ENCODE peak calls at places on chromosomes 7 and 10, in nine cellular contexts. N, P, R, Y, W, L, D, J and U are unnamed samples.

GRCh38 chr10:118002581-118002980 is 44.2 kb downstream of the RAB11FIP2 start:
- DNase-seq in N (no peak), P (no peak), R (no peak), Y (no peak), W (no peak), L (peak), D (peak), J (no peak), U (no peak)

GRCh38 chr10:113746188-113746950 is 5.1 kb upstream of the PLEKHS1 start:
- DNase-seq in N (no peak), P (no peak), R (no peak), Y (no peak), W (no peak), L (peak), D (no peak), J (no peak), U (no peak)

GRCh38 chr7:20408467-20408826 is 77.7 kb downstream of the ITGB8 start:
- DNase-seq in N (no peak), P (no peak), R (peak), Y (no peak), W (no peak), L (peak), D (peak), J (no peak), U (no peak)

GRCh38 chr10:55263327-55263726 is 462.3 kb upstream of the PCDH15 start:
- DNase-seq in N (no peak), P (no peak), R (no peak), Y (no peak), W (no peak), L (no peak), D (no peak), J (no peak), U (no peak)

GRCh38 chr7:6035165-6035564 is 4.0 kb downstream of the ANKRD61 start:
- DNase-seq in N (no peak), P (no peak), R (no peak), Y (no peak), W (no peak), L (no peak), D (no peak), J (no peak), U (no peak)

GRCh38 chr10:37975407-37975991 is 948 bp downstream of the ZNF25 start:
- DNase-seq in N (peak), P (no peak), R (no peak), Y (no peak), W (no peak), L (peak), D (no peak), J (peak), U (no peak)

GRCh38 chr7:27156508-27156898 is at the start of gene HOXA7:
- DNase-seq in N (no peak), P (peak), R (no peak), Y (peak), W (peak), L (peak), D (no peak), J (peak), U (peak)

GRCh38 chr7:19116121-19117080 is 1.0 kb downstream of the TWIST1 start:
- DNase-seq in N (peak), P (peak), R (peak), Y (peak), W (peak), L (peak), D (no peak), J (no peak), U (no peak)

GRCh38 chr10:69321865-69322264 is 43.6 kb downstream of the HK1 start:
- DNase-seq in N (no peak), P (no peak), R (no peak), Y (no peak), W (no peak), L (peak), D (no peak), J (no peak), U (no peak)

GRCh38 chr7:106679153-106679931 is 18.4 kb upstream of the CCDC71L start:
- DNase-seq in N (no peak), P (no peak), R (no peak), Y (no peak), W (no peak), L (peak), D (no peak), J (no peak), U (no peak)

GRCh38 chr10:89206402-89207180 is 526 bp downstream of the CH25H start:
- DNase-seq in N (no peak), P (peak), R (no peak), Y (no peak), W (peak), L (peak), D (no peak), J (no peak), U (no peak)

GRCh38 chr7:104111294-104111693 is 96.5 kb downstream of the ORC5 start:
- DNase-seq in N (no peak), P (no peak), R (no peak), Y (no peak), W (no peak), L (no peak), D (no peak), J (no peak), U (no peak)

GRCh38 chr7:50069613-50070012 is 23.4 kb downstream of the ZPBP start:
- DNase-seq in N (peak), P (no peak), R (no peak), Y (no peak), W (peak), L (no peak), D (no peak), J (no peak), U (no peak)

GRCh38 chr7:157347217-157347904 is 10.6 kb downstream of the DNAJB6 start:
- DNase-seq in N (no peak), P (no peak), R (peak), Y (no peak), W (no peak), L (peak), D (peak), J (no peak), U (no peak)

GRCh38 chr7:25093268-25093802 is 31.7 kb downstream of the CYCS start:
- DNase-seq in N (peak), P (peak), R (peak), Y (peak), W (peak), L (peak), D (peak), J (peak), U (peak)

GRCh38 chr10:58435297-58435696 is 50.1 kb downstream of the TFAM start:
- DNase-seq in N (peak), P (no peak), R (peak), Y (no peak), W (no peak), L (peak), D (peak), J (no peak), U (no peak)

GRCh38 chr7:157446322-157446721 is 109.5 kb downstream of the DNAJB6 start:
- DNase-seq in N (no peak), P (no peak), R (no peak), Y (no peak), W (no peak), L (no peak), D (no peak), J (no peak), U (no peak)

GRCh38 chr7:21912305-21912704 is 33.4 kb downstream of the CDCA7L start:
- DNase-seq in N (no peak), P (no peak), R (no peak), Y (no peak), W (no peak), L (peak), D (peak), J (no peak), U (no peak)

GRCh38 chr7:80929619-80930018 is 10.8 kb upstream of the SEMA3C start:
- DNase-seq in N (no peak), P (no peak), R (no peak), Y (no peak), W (no peak), L (no peak), D (no peak), J (no peak), U (no peak)

GRCh38 chr7:113945018-113945938 is 26.5 kb upstream of the PPP1R3A start:
- DNase-seq in N (no peak), P (no peak), R (no peak), Y (no peak), W (peak), L (no peak), D (no peak), J (no peak), U (no peak)

GRCh38 chr7:81715984-81716588 is 53.8 kb downstream of the HGF start:
- DNase-seq in N (peak), P (no peak), R (no peak), Y (peak), W (no peak), L (peak), D (no peak), J (no peak), U (no peak)

GRCh38 chr10:15897282-15897681 is 37.0 kb upstream of the MINDY3 start:
- DNase-seq in N (no peak), P (no peak), R (no peak), Y (no peak), W (no peak), L (no peak), D (no peak), J (no peak), U (no peak)

GRCh38 chr7:49244543-49244942 is 320.2 kb downstream of the CDC14C start:
- DNase-seq in N (no peak), P (no peak), R (no peak), Y (peak), W (no peak), L (no peak), D (no peak), J (no peak), U (no peak)

GRCh38 chr7:32043688-32044087 is 26.5 kb downstream of the PDE1C start:
- DNase-seq in N (no peak), P (no peak), R (no peak), Y (no peak), W (no peak), L (no peak), D (peak), J (no peak), U (no peak)

GRCh38 chr7:90918303-90918702 is 322.2 kb downstream of the CDK14 start:
- DNase-seq in N (no peak), P (no peak), R (no peak), Y (no peak), W (no peak), L (no peak), D (no peak), J (no peak), U (no peak)

GRCh38 chr7:5519515-5519928 is 95.9 kb upstream of the TNRC18 start:
- DNase-seq in N (no peak), P (no peak), R (no peak), Y (no peak), W (no peak), L (no peak), D (no peak), J (no peak), U (no peak)

GRCh38 chr7:159027803-159028455 is 116.7 kb downstream of the VIPR2 start:
- DNase-seq in N (no peak), P (peak), R (peak), Y (peak), W (peak), L (peak), D (no peak), J (no peak), U (no peak)

GRCh38 chr10:59805043-59805442 is 51.8 kb upstream of the MRLN start:
- DNase-seq in N (peak), P (peak), R (no peak), Y (peak), W (no peak), L (no peak), D (no peak), J (peak), U (no peak)

GRCh38 chr7:35987016-35987415 is 166.0 kb upstream of the EEPD1 start:
- DNase-seq in N (no peak), P (no peak), R (no peak), Y (no peak), W (no peak), L (no peak), D (no peak), J (no peak), U (no peak)

GRCh38 chr7:8109196-8110022 is 140.8 kb downstream of the GLCCI1 start:
- DNase-seq in N (no peak), P (no peak), R (no peak), Y (no peak), W (no peak), L (peak), D (peak), J (no peak), U (no peak)

GRCh38 chr7:29866490-29866930 is 60.2 kb downstream of the WIPF3 start:
- DNase-seq in N (peak), P (no peak), R (peak), Y (no peak), W (peak), L (peak), D (no peak), J (no peak), U (no peak)

GRCh38 chr7:105261689-105262088 is 127.0 kb downstream of the SRPK2 start:
- DNase-seq in N (no peak), P (no peak), R (no peak), Y (no peak), W (no peak), L (peak), D (no peak), J (no peak), U (no peak)

GRCh38 chr7:147646568-147646967 is 944.0 kb upstream of the C7orf33 start:
- DNase-seq in N (no peak), P (no peak), R (no peak), Y (no peak), W (no peak), L (no peak), D (no peak), J (no peak), U (no peak)

GRCh38 chr10:44993922-44994751 is 6.6 kb upstream of the ZNF22 start:
- DNase-seq in N (no peak), P (no peak), R (peak), Y (no peak), W (no peak), L (peak), D (no peak), J (no peak), U (no peak)

DNA sequence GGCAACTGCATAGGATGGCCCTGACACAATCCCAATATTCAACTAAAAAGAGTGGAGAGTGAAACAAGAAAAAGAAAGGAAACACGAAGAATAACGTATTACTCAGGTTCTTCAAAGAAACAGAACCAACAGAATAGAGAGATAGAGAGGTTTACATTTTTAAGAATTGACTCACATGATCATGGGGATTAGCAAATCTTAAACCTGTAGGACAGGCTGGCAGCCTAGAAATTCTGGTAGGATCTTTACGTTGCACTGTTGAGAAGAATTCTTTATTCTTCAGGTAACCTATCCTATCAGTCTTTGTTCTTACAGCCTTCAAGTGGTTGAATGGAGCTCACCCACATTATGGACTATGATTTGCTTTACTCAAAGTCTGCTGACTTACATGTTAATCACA is 103.9 kb downstream of the AASS start:
- DNase-seq in N (no peak), P (no peak), R (no peak), Y (no peak), W (no peak), L (no peak), D (no peak), J (no peak), U (no peak)
- TF ChIP-seq CTCF in N (no peak), P (no peak), R (no peak), Y (no peak), W (no peak), L (no peak), D (no peak), J (no peak), U (no peak)

GRCh38 chr7:47236480-47237208 is 345.3 kb downstream of the TNS3 start:
- DNase-seq in N (no peak), P (no peak), R (no peak), Y (no peak), W (no peak), L (peak), D (no peak), J (no peak), U (no peak)

GRCh38 chr7:47233996-47234395 is 347.9 kb downstream of the TNS3 start:
- DNase-seq in N (no peak), P (no peak), R (no peak), Y (no peak), W (no peak), L (no peak), D (no peak), J (no peak), U (no peak)

GRCh38 chr7:47231081-47231480 is 350.8 kb downstream of the TNS3 start:
- DNase-seq in N (no peak), P (no peak), R (no peak), Y (no peak), W (no peak), L (no peak), D (no peak), J (no peak), U (no peak)

GRCh38 chr7:47231627-47232026 is 350.3 kb downstream of the TNS3 start:
- DNase-seq in N (no peak), P (no peak), R (no peak), Y (no peak), W (no peak), L (no peak), D (no peak), J (no peak), U (no peak)

DNA sequence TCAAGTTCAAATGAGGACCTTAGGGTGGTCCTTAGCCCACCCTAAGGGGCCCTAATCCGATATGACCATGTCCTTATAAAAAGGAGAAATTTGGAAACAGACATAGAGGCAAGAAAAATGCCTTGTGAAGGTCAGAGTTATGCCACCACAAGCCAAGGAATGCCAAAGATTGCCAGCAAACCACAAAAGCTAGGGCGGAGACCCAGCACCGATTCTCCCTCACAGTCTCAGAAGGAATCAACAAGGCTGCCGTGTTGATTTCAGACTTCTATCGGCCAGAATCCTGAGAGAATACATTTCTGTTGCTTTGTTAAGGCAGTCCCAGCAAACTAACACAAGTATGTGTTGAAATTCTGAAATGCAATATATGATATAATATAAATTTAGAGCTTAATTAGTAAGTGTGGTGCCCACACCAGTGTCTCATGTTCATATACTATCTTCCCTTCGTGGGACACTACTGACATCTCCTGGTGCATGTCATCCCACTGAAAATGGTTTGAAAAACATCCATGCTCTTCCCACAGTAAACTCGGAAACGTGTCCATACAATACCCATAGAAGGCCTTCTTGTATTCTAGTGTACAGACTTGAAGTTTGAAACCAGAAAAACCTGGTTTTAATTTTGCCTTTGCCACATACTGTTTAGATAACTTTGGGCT is 349.0 kb downstream of the TNS3 start:
- DNase-seq in N (no peak), P (no peak), R (no peak), Y (no peak), W (no peak), L (no peak), D (no peak), J (peak), U (no peak)
- TF ChIP-seq CTCF in N (no peak), P (no peak), R (no peak), Y (no peak), W (peak), L (peak), D (peak), J (peak), U (no peak)

DNA sequence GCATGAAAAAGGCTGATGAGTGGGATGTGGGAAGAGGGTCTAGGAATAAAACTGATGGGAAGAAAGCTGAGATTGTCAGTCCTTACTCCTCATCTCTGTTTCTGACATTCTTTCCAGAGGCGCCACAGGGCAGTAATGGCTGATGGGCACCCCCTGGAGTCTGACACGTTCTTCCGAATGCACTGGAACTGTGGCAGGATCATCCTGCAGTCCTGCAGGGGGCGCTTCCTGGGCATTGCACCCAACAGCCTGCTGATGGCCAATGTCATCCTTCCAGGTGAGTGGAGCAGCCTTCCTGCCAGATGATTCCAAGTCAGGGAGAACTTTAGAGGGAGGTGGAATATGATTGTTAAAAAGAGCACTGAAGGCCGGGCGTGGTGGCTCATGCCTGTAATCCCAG is 4.8 kb downstream of the FSCN3 start:
- DNase-seq in N (no peak), P (no peak), R (no peak), Y (peak), W (no peak), L (no peak), D (no peak), J (no peak), U (no peak)
- TF ChIP-seq CTCF in N (peak), P (peak), R (no peak), Y (peak), W (no peak), L (peak), D (peak), J (peak), U (no peak)

GRCh38 chr7:143507094-143507518 is 29.4 kb downstream of the TAS2R41 start:
- DNase-seq in N (no peak), P (no peak), R (no peak), Y (no peak), W (no peak), L (no peak), D (no peak), J (no peak), U (no peak)

GRCh38 chr7:143504215-143504936 is 26.7 kb downstream of the TAS2R41 start:
- DNase-seq in N (no peak), P (no peak), R (no peak), Y (no peak), W (no peak), L (no peak), D (no peak), J (no peak), U (no peak)

GRCh38 chr7:143503261-143503660 is 25.6 kb downstream of the TAS2R41 start:
- DNase-seq in N (no peak), P (no peak), R (no peak), Y (no peak), W (no peak), L (no peak), D (no peak), J (no peak), U (no peak)

GRCh38 chr7:143505845-143506244 is 28.2 kb downstream of the TAS2R41 start:
- DNase-seq in N (no peak), P (no peak), R (no peak), Y (no peak), W (no peak), L (no peak), D (no peak), J (no peak), U (no peak)

GRCh38 chr7:143504937-143505297 is 27.2 kb downstream of the TAS2R41 start:
- DNase-seq in N (no peak), P (no peak), R (no peak), Y (no peak), W (no peak), L (peak), D (no peak), J (no peak), U (no peak)
- TF ChIP-seq CTCF in N (peak), P (no peak), R (no peak), Y (no peak), W (no peak), L (no peak), D (no peak), J (peak), U (no peak)

GRCh38 chr7:130865408-130866236 is 131.6 kb upstream of the KLF14 start:
- DNase-seq in N (peak), P (peak), R (no peak), Y (peak), W (no peak), L (no peak), D (no peak), J (peak), U (no peak)
- TF ChIP-seq CTCF in N (no peak), P (no peak), R (no peak), Y (peak), W (peak), L (no peak), D (no peak), J (peak), U (no peak)

GRCh38 chr7:129649128-129649690 is 37.7 kb downstream of the NRF1 start:
- DNase-seq in N (no peak), P (no peak), R (no peak), Y (peak), W (no peak), L (no peak), D (no peak), J (no peak), U (no peak)

GRCh38 chr7:129643545-129644170 is 32.1 kb downstream of the NRF1 start:
- DNase-seq in N (no peak), P (no peak), R (no peak), Y (peak), W (no peak), L (no peak), D (no peak), J (no peak), U (no peak)

GRCh38 chr7:129644634-129645230 is 33.2 kb downstream of the NRF1 start:
- DNase-seq in N (peak), P (no peak), R (no peak), Y (peak), W (no peak), L (peak), D (no peak), J (peak), U (no peak)

GRCh38 chr7:129642871-129643515 is 31.5 kb downstream of the NRF1 start:
- DNase-seq in N (no peak), P (no peak), R (no peak), Y (peak), W (no peak), L (no peak), D (no peak), J (no peak), U (no peak)

GRCh38 chr7:129646369-129647021 is 35.0 kb downstream of the NRF1 start:
- DNase-seq in N (no peak), P (no peak), R (no peak), Y (peak), W (no peak), L (no peak), D (no peak), J (no peak), U (no peak)
- TF ChIP-seq CTCF in N (no peak), P (no peak), R (no peak), Y (no peak), W (no peak), L (no peak), D (no peak), J (no peak), U (no peak)

GRCh38 chr10:129334326-129334725 is 132.7 kb upstream of the MGMT start:
- DNase-seq in N (no peak), P (no peak), R (no peak), Y (peak), W (no peak), L (no peak), D (no peak), J (no peak), U (no peak)
- TF ChIP-seq CTCF in N (no peak), P (no peak), R (no peak), Y (no peak), W (no peak), L (no peak), D (no peak), J (no peak), U (no peak)